ENCODE peak calls at places on chromosomes 5 and 9, in four cellular contexts. One of them, this sample, is unnamed.

GRCh38 chr5:132464155-132464939 is 26.2 kb downstream of the IRF1 start:
- DNase-seq in H9: no peak
- DNase-seq in mesendoderm: peak; percentile 36
- DNase-seq in neuronal stem cell: no peak
- DNase-seq in this sample: no peak

GRCh38 chr5:4022991-4023390 is 427.4 kb downstream of the IRX1 start:
- DNase-seq in H9: no peak
- DNase-seq in mesendoderm: no peak
- DNase-seq in neuronal stem cell: no peak
- DNase-seq in this sample: no peak

GRCh38 chr9:31290731-31291130 is 1093.7 kb upstream of the ACO1 start:
- DNase-seq in H9: no peak
- DNase-seq in mesendoderm: no peak
- DNase-seq in neuronal stem cell: no peak
- DNase-seq in this sample: no peak

GRCh38 chr9:91126761-91127420 is 234.8 kb downstream of the AUH start:
- DNase-seq in H9: no peak
- DNase-seq in mesendoderm: no peak
- DNase-seq in neuronal stem cell: no peak
- DNase-seq in this sample: peak; percentile 95

GRCh38 chr5:55969956-55970355 is 24.8 kb downstream of the IL6ST start:
- DNase-seq in H9: no peak
- DNase-seq in mesendoderm: no peak
- DNase-seq in neuronal stem cell: no peak
- DNase-seq in this sample: peak; percentile 54

GRCh38 chr9:107288701-107289100 is 5.6 kb downstream of the RAD23B start:
- DNase-seq in H9: no peak
- DNase-seq in mesendoderm: peak; percentile 91
- DNase-seq in neuronal stem cell: no peak
- DNase-seq in this sample: no peak

GRCh38 chr9:96420468-96421219 is 2.5 kb upstream of the ZNF367 start:
- DNase-seq in H9: peak; percentile 71
- DNase-seq in mesendoderm: peak; percentile 99
- DNase-seq in neuronal stem cell: peak; percentile 40
- DNase-seq in this sample: peak; percentile 89

GRCh38 chr9:98314381-98315066 is 59.1 kb upstream of the TBC1D2 start:
- DNase-seq in H9: no peak
- DNase-seq in mesendoderm: peak; percentile 33
- DNase-seq in neuronal stem cell: no peak
- DNase-seq in this sample: peak; percentile 69

GRCh38 chr5:143142596-143143435 is 260.7 kb downstream of the NR3C1 start:
- DNase-seq in H9: no peak
- DNase-seq in mesendoderm: peak; percentile 31
- DNase-seq in neuronal stem cell: no peak
- DNase-seq in this sample: peak; percentile 17

DNA sequence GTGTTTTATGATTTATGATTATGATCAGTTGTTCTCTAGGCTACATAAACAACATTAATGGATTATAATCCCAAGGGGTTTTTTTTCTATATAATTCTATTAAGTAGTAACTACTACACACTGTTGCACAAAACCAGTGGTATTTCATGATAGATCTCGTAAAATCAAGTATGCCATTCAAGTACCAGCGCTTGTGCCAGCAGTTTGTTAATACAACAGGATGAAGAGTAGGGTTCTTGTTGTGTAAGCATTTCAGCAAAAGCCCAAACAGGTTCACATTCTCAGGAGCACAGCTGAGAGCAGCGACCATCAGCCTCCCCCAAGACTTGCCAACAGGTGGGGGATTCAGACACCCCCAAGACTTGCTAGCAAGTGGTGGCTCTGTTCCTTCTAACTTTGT is 88.8 kb downstream of the CTNND2 start:
- DNase-seq in H9: no peak
- DNase-seq in mesendoderm: no peak
- DNase-seq in neuronal stem cell: no peak
- DNase-seq in this sample: no peak
- H2BK15ac ChIP-seq in H9: no peak overlapping the region
- H2BK15ac ChIP-seq in mesendoderm: no peak overlapping the region
- H2BK15ac ChIP-seq in neuronal stem cell: no peak overlapping the region
- H2BK15ac ChIP-seq in this sample: no peak overlapping the region

DNA sequence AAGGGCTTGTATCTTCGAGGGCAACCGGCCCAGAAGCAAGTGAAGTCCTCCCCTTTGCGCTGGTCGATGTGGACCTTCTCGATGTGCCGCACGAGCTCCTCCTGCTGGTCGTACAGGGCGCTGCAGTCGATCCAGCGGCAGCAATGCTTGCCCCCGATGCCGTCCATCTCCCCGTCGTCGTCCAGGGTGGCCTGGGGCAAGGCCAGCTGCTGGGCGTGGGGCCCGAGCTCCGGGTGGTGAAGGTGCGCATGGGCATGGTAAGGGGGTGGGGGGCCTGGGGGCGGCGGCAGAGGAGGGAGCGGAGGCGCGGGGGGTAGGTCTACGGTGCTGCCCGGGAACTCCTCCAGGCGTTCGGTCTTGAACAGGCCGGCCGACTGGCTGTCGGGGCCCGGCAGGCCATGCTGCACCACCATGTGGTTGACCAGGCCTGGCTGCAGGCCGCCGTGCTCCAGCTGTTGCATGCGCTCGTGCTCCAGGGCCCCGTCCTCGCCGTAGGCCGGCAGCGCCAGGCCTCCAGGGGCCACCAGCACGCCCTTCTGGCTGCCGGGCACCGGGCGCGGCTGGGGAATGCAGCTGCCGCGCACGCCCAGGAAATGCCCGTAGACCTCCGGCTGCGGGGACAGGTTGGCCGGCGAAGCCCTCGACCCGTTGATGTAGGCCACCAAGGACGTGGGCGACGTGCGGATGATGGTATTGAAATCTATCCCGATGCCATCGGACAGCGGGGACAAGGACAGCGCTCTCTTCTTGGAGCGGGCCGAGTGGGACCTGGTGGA is 181.8 kb downstream of the GLIS3 start:
- DNase-seq in H9: peak; percentile 68
- DNase-seq in mesendoderm: peak; percentile 37
- DNase-seq in neuronal stem cell: no peak
- DNase-seq in this sample: no peak
- H2BK15ac ChIP-seq in H9: no peak overlapping the region
- H2BK15ac ChIP-seq in mesendoderm: no peak overlapping the region
- H2BK15ac ChIP-seq in neuronal stem cell: no peak overlapping the region
- H2BK15ac ChIP-seq in this sample: no peak overlapping the region

GRCh38 chr9:14910178-14910805 is at the start of gene FREM1:
- DNase-seq in H9: peak; percentile 74
- DNase-seq in mesendoderm: peak; percentile 89
- DNase-seq in neuronal stem cell: peak; percentile 48
- DNase-seq in this sample: no peak
- H2BK15ac ChIP-seq in H9: no peak within 1 kb of the TSS
- H2BK15ac ChIP-seq in mesendoderm: no peak within 1 kb of the TSS
- H2BK15ac ChIP-seq in neuronal stem cell: no peak within 1 kb of the TSS
- H2BK15ac ChIP-seq in this sample: no peak within 1 kb of the TSS

GRCh38 chr5:93394301-93394700 is 186.7 kb downstream of the NR2F1-AS1 start:
- DNase-seq in H9: no peak
- DNase-seq in mesendoderm: no peak
- DNase-seq in neuronal stem cell: no peak
- DNase-seq in this sample: no peak
- H2BK15ac ChIP-seq in H9: no peak overlapping the region
- H2BK15ac ChIP-seq in mesendoderm: no peak overlapping the region
- H2BK15ac ChIP-seq in neuronal stem cell: peak overlapping the region; percentile 39
- H2BK15ac ChIP-seq in this sample: no peak overlapping the region

GRCh38 chr5:96861044-96861443 is 15.3 kb upstream of the ERAP2 start:
- DNase-seq in H9: no peak
- DNase-seq in mesendoderm: no peak
- DNase-seq in neuronal stem cell: no peak
- DNase-seq in this sample: no peak

GRCh38 chr5:96863114-96863513 is 13.2 kb upstream of the ERAP2 start:
- DNase-seq in H9: no peak
- DNase-seq in mesendoderm: no peak
- DNase-seq in neuronal stem cell: no peak
- DNase-seq in this sample: no peak

GRCh38 chr5:96863949-96864649 is 12.2 kb upstream of the ERAP2 start:
- DNase-seq in H9: no peak
- DNase-seq in mesendoderm: no peak
- DNase-seq in neuronal stem cell: no peak
- DNase-seq in this sample: no peak

GRCh38 chr5:96868603-96869371 is 7.5 kb upstream of the ERAP2 start:
- DNase-seq in H9: no peak
- DNase-seq in mesendoderm: peak; percentile 81
- DNase-seq in neuronal stem cell: peak; percentile 30
- DNase-seq in this sample: peak; percentile 82

GRCh38 chr5:96864922-96865545 is 11.3 kb upstream of the ERAP2 start:
- DNase-seq in H9: no peak
- DNase-seq in mesendoderm: no peak
- DNase-seq in neuronal stem cell: no peak
- DNase-seq in this sample: no peak
- H2BK15ac ChIP-seq in H9: no peak overlapping the region
- H2BK15ac ChIP-seq in mesendoderm: no peak overlapping the region
- H2BK15ac ChIP-seq in neuronal stem cell: no peak overlapping the region
- H2BK15ac ChIP-seq in this sample: no peak overlapping the region